ENCODE peak calls at places on chromosomes 12 and 14, in four cellular contexts. F is WTC11; Y is stimulated activated CD4-positive, alpha-beta T cell treated with anti-CD3 and anti-CD28 coated beads, Interleukin-1b, Interleukin-23, amount 100 ng/mL, for 1 hour; T is activated T-helper 1 cell treated with anti-CD3 and anti-CD28 coated beads, Interleukin-12 subunit alpha, Interleukin-12 subunit beta, Interleukin-2, Interleukin-4 antibody, amounts not matched to agents 30 ng/mL and 10 ng/mL and 1 ng/mL, durations not matched to agents 14 hours and 24 hours and 36 hours. S is an unnamed sample.

GRCh38 chr12:29611906-29612305 is 114.4 kb upstream of the OVCH1 start:
- DNase-seq in Y (no peak), T (no peak), F (no peak), S (no peak)

GRCh38 chr12:63308701-63309100 is 157.7 kb upstream of the AVPR1A start:
- DNase-seq in Y (no peak), F (no peak), T (no peak), S (no peak)

GRCh38 chr14:63787995-63788946 is 60.4 kb upstream of the SGPP1 start:
- DNase-seq in Y (no peak), F (no peak), T (no peak), S (no peak)

GRCh38 chr14:69865701-69866365 is 13.4 kb upstream of the SMOC1 start:
- DNase-seq in F (no peak), Y (no peak), T (no peak), S (no peak)

GRCh38 chr12:54128466-54128865 is 60.3 kb downstream of the SMUG1 start:
- DNase-seq in T (no peak), F (no peak), Y (no peak), S (no peak)

GRCh38 chr12:94545937-94546771 is 86.5 kb upstream of the CEP83 start:
- DNase-seq in Y (no peak), T (no peak), F (peak; percentile 62), S (peak; percentile 78)

GRCh38 chr12:116592731-116593130 is 33.5 kb downstream of the MAP1LC3B2 start:
- DNase-seq in T (no peak), F (no peak), Y (no peak), S (no peak)

GRCh38 chr14:94659953-94660946 is 48.1 kb downstream of the SERPINA3 start:
- DNase-seq in F (no peak), T (no peak), Y (no peak), S (no peak)

GRCh38 chr12:124581299-124581698 is 13.9 kb upstream of the NCOR2 start:
- DNase-seq in T (no peak), Y (no peak), F (no peak), S (no peak)

GRCh38 chr14:98146416-98146815 is 1125.6 kb downstream of the BCL11B start:
- DNase-seq in F (no peak), T (no peak), Y (no peak), S (no peak)

GRCh38 chr12:111437816-111438454 is 32.2 kb downstream of the SH2B3 start:
- DNase-seq in F (no peak), Y (no peak), T (no peak), S (no peak)

S was measured in H9.